ENCODE peak calls at places on chromosomes 7 and 10, in seven cellular contexts. One of them, this sample, is unnamed.
A peak's percentile ranks its signal among the peaks of the same experiment; 100 is the strongest.

GRCh38 chr10:13047529-13048206 is 46.2 kb upstream of the CCDC3 start:
- DNase-seq in stimulated activated CD8-positive, alpha-beta memory T cell treated with anti-CD3 and anti-CD28 coated beads, Interleukin-15, amount 100 ng/mL, for 24 hours: no peak
- DNase-seq in Calu3: no peak
- DNase-seq in NCI-H146: peak; percentile 37
- DNase-seq in nephron progenitor cell: no peak
- DNase-seq in anterior cingulate cortex: no peak
- DNase-seq in progenitor cell of endocrine pancreas: no peak
- DNase-seq in this sample: no peak

GRCh38 chr7:22783421-22783820 is 39.2 kb downstream of the TOMM7 start:
- DNase-seq in Calu3: no peak
- DNase-seq in NCI-H146: no peak
- DNase-seq in nephron progenitor cell: no peak
- DNase-seq in stimulated activated CD8-positive, alpha-beta memory T cell treated with anti-CD3 and anti-CD28 coated beads, Interleukin-15, amount 100 ng/mL, for 24 hours: no peak
- DNase-seq in progenitor cell of endocrine pancreas: no peak
- DNase-seq in anterior cingulate cortex: no peak
- DNase-seq in this sample: no peak

GRCh38 chr7:151416921-151417320 is 7.1 kb upstream of the WDR86 start:
- DNase-seq in NCI-H146: no peak
- DNase-seq in nephron progenitor cell: no peak
- DNase-seq in stimulated activated CD8-positive, alpha-beta memory T cell treated with anti-CD3 and anti-CD28 coated beads, Interleukin-15, amount 100 ng/mL, for 24 hours: no peak
- DNase-seq in progenitor cell of endocrine pancreas: no peak
- DNase-seq in anterior cingulate cortex: no peak
- DNase-seq in Calu3: no peak
- DNase-seq in this sample: no peak

GRCh38 chr10:44952779-44953231 is 6.8 kb upstream of the RASSF4 start:
- DNase-seq in nephron progenitor cell: no peak
- DNase-seq in Calu3: no peak
- DNase-seq in anterior cingulate cortex: no peak
- DNase-seq in progenitor cell of endocrine pancreas: no peak
- DNase-seq in NCI-H146: no peak
- DNase-seq in stimulated activated CD8-positive, alpha-beta memory T cell treated with anti-CD3 and anti-CD28 coated beads, Interleukin-15, amount 100 ng/mL, for 24 hours: no peak
- DNase-seq in this sample: no peak

GRCh38 chr7:142158741-142159496 is 47.4 kb downstream of the MGAM2 start:
- DNase-seq in progenitor cell of endocrine pancreas: no peak
- DNase-seq in stimulated activated CD8-positive, alpha-beta memory T cell treated with anti-CD3 and anti-CD28 coated beads, Interleukin-15, amount 100 ng/mL, for 24 hours: no peak
- DNase-seq in Calu3: no peak
- DNase-seq in NCI-H146: no peak
- DNase-seq in anterior cingulate cortex: no peak
- DNase-seq in nephron progenitor cell: no peak
- DNase-seq in this sample: no peak

GRCh38 chr7:105625986-105626385 is 44.7 kb upstream of the EFCAB10 start:
- DNase-seq in progenitor cell of endocrine pancreas: no peak
- DNase-seq in Calu3: no peak
- DNase-seq in NCI-H146: no peak
- DNase-seq in nephron progenitor cell: no peak
- DNase-seq in stimulated activated CD8-positive, alpha-beta memory T cell treated with anti-CD3 and anti-CD28 coated beads, Interleukin-15, amount 100 ng/mL, for 24 hours: no peak
- DNase-seq in anterior cingulate cortex: no peak
- DNase-seq in this sample: no peak

GRCh38 chr10:74799840-74800239 is 26.6 kb upstream of the KAT6B start:
- DNase-seq in stimulated activated CD8-positive, alpha-beta memory T cell treated with anti-CD3 and anti-CD28 coated beads, Interleukin-15, amount 100 ng/mL, for 24 hours: no peak
- DNase-seq in progenitor cell of endocrine pancreas: no peak
- DNase-seq in NCI-H146: no peak
- DNase-seq in nephron progenitor cell: no peak
- DNase-seq in anterior cingulate cortex: no peak
- DNase-seq in Calu3: no peak
- DNase-seq in this sample: no peak

GRCh38 chr7:1344421-1344820 is 111.7 kb downstream of the UNCX start:
- DNase-seq in progenitor cell of endocrine pancreas: no peak
- DNase-seq in Calu3: no peak
- DNase-seq in nephron progenitor cell: no peak
- DNase-seq in stimulated activated CD8-positive, alpha-beta memory T cell treated with anti-CD3 and anti-CD28 coated beads, Interleukin-15, amount 100 ng/mL, for 24 hours: no peak
- DNase-seq in NCI-H146: no peak
- DNase-seq in anterior cingulate cortex: no peak
- DNase-seq in this sample: no peak

GRCh38 chr7:2010101-2010500 is 222.6 kb downstream of the MAD1L1 start:
- DNase-seq in anterior cingulate cortex: no peak
- DNase-seq in NCI-H146: no peak
- DNase-seq in progenitor cell of endocrine pancreas: no peak
- DNase-seq in Calu3: no peak
- DNase-seq in nephron progenitor cell: no peak
- DNase-seq in stimulated activated CD8-positive, alpha-beta memory T cell treated with anti-CD3 and anti-CD28 coated beads, Interleukin-15, amount 100 ng/mL, for 24 hours: no peak
- DNase-seq in this sample: no peak

GRCh38 chr10:79292789-79293746 is 54.2 kb upstream of the PPIF start:
- DNase-seq in stimulated activated CD8-positive, alpha-beta memory T cell treated with anti-CD3 and anti-CD28 coated beads, Interleukin-15, amount 100 ng/mL, for 24 hours: no peak
- DNase-seq in NCI-H146: no peak
- DNase-seq in progenitor cell of endocrine pancreas: no peak
- DNase-seq in Calu3: peak; percentile 22
- DNase-seq in anterior cingulate cortex: no peak
- DNase-seq in nephron progenitor cell: peak; percentile 30
- DNase-seq in this sample: no peak

GRCh38 chr7:1400351-1400750 is 58.9 kb downstream of the MICALL2 start:
- DNase-seq in NCI-H146: no peak
- DNase-seq in stimulated activated CD8-positive, alpha-beta memory T cell treated with anti-CD3 and anti-CD28 coated beads, Interleukin-15, amount 100 ng/mL, for 24 hours: no peak
- DNase-seq in nephron progenitor cell: no peak
- DNase-seq in anterior cingulate cortex: no peak
- DNase-seq in Calu3: no peak
- DNase-seq in progenitor cell of endocrine pancreas: no peak
- DNase-seq in this sample: no peak

GRCh38 chr7:69395072-69395714 is 203.1 kb upstream of the AUTS2 start:
- DNase-seq in stimulated activated CD8-positive, alpha-beta memory T cell treated with anti-CD3 and anti-CD28 coated beads, Interleukin-15, amount 100 ng/mL, for 24 hours: no peak
- DNase-seq in nephron progenitor cell: no peak
- DNase-seq in Calu3: no peak
- DNase-seq in anterior cingulate cortex: no peak
- DNase-seq in NCI-H146: no peak
- DNase-seq in progenitor cell of endocrine pancreas: no peak
- DNase-seq in this sample: no peak